ENCODE peak calls at places on chromosomes 1 and 21, in five cellular contexts. M is CD4-positive, alpha-beta T cell; E is cardiac muscle cell; F is stimulated activated CD8-positive, alpha-beta memory T cell treated with anti-CD3 and anti-CD28 coated beads, Interleukin-4, amount 100 ng/mL, for 24 hours; Q is H54. I is an unnamed sample.

GRCh38 chr21:42745511-42746239 is 92.3 kb downstream of the PDE9A start:
- DNase-seq in E (no peak), F (no peak), M (no peak), Q (no peak), I (no peak)

GRCh38 chr1:234206651-234207284 is 166.5 kb upstream of the COA6 start:
- DNase-seq in E (peak; percentile 74), Q (peak; percentile 83), M (no peak), F (no peak), I (no peak)

GRCh38 chr1:240499012-240499411 is 112.9 kb downstream of the GREM2 start:
- DNase-seq in M (no peak), Q (peak; percentile 48), E (peak; percentile 17), F (no peak), I (no peak)

GRCh38 chr1:154998818-154999650 is 3.6 kb upstream of the ZBTB7B start:
- DNase-seq in F (peak; percentile 68), Q (no peak), E (peak; percentile 84), M (peak; percentile 65), I (peak; percentile 58)

GRCh38 chr1:17833661-17834501 is 78.7 kb downstream of the ACTL8 start:
- DNase-seq in F (no peak), M (no peak), E (no peak), Q (no peak), I (no peak)

GRCh38 chr21:43912910-43913309 is 47.9 kb downstream of the AGPAT3 start:
- DNase-seq in M (no peak), Q (no peak), F (no peak), E (no peak), I (no peak)

GRCh38 chr21:16517380-16517779 is 787.6 kb downstream of the USP25 start:
- DNase-seq in M (no peak), E (no peak), F (no peak), Q (no peak), I (no peak)

GRCh38 chr1:99956755-99957154 is 13.0 kb upstream of the SLC35A3 start:
- DNase-seq in Q (no peak), M (no peak), E (peak; percentile 65), F (no peak), I (no peak)

GRCh38 chr1:209688746-209689234 is 13.6 kb downstream of the G0S2 start:
- DNase-seq in E (peak; percentile 73), Q (peak; percentile 19), F (no peak), M (no peak), I (no peak)

GRCh38 chr1:22592919-22593790 is 29.9 kb downstream of the EPHA8 start:
- DNase-seq in E (no peak), F (no peak), M (no peak), Q (no peak), I (no peak)

GRCh38 chr1:172277277-172277676 is 143.2 kb upstream of the C1orf105 start:
- DNase-seq in E (peak; percentile 35), Q (no peak), M (no peak), F (no peak), I (no peak)

GRCh38 chr21:42233067-42233981 is 14.4 kb downstream of the ABCG1 start:
- DNase-seq in M (peak; percentile 41), Q (no peak), E (peak; percentile 81), F (peak; percentile 55), I (peak; percentile 65)

GRCh38 chr1:162973381-162973795 is 95.8 kb upstream of the RGS4 start:
- DNase-seq in E (peak; percentile 88), F (no peak), Q (peak; percentile 30), M (no peak), I (no peak)

GRCh38 chr21:41777934-41778815 is 11.3 kb upstream of the RIPK4 start:
- DNase-seq in E (peak; percentile 94), M (no peak), F (no peak), Q (peak; percentile 89), I (no peak)

GRCh38 chr1:248045209-248045608 is 1.4 kb upstream of the OR2L3 start:
- DNase-seq in F (no peak), Q (no peak), M (no peak), E (no peak), I (no peak)

GRCh38 chr1:246335126-246335525 is 172.0 kb downstream of the SMYD3 start:
- DNase-seq in F (no peak), Q (no peak), E (no peak), M (no peak), I (no peak)

GRCh38 chr1:92601044-92601443 is 114.3 kb upstream of the GFI1 start:
- DNase-seq in M (no peak), Q (no peak), E (no peak), F (no peak), I (no peak)

GRCh38 chr1:26237230-26237966 is 3.4 kb downstream of the CEP85 start:
- DNase-seq in F (no peak), E (peak; percentile 40), Q (no peak), M (no peak), I (no peak)

GRCh38 chr1:93636712-93637111 is 44.9 kb downstream of the BCAR3 start:
- DNase-seq in E (no peak), Q (no peak), F (no peak), M (no peak), I (no peak)

GRCh38 chr1:160092366-160093068 is 5.9 kb downstream of the IGSF8 start:
- DNase-seq in E (no peak), F (no peak), M (no peak), Q (no peak), I (no peak)

GRCh38 chr21:46158666-46159300 is 3.4 kb upstream of the FTCD start:
- DNase-seq in E (no peak), M (no peak), Q (no peak), F (no peak), I (no peak)

GRCh38 chr1:227944931-227945890 is 2.5 kb downstream of the WNT9A start:
- DNase-seq in Q (no peak), E (no peak), M (no peak), F (no peak), I (no peak)

GRCh38 chr1:172834609-172835008 is 175.7 kb downstream of the FASLG start:
- DNase-seq in E (no peak), F (no peak), Q (no peak), M (no peak), I (no peak)

GRCh38 chr1:21090460-21090859 is 86.2 kb downstream of the EIF4G3 start:
- DNase-seq in M (no peak), F (no peak), E (no peak), Q (no peak), I (no peak)

GRCh38 chr1:39047374-39048229 is 21.5 kb downstream of the NDUFS5 start:
- DNase-seq in F (no peak), E (peak; percentile 95), M (no peak), Q (peak; percentile 65), I (no peak)

GRCh38 chr1:183932412-183932811 is 105.1 kb downstream of the COLGALT2 start:
- DNase-seq in E (peak; percentile 95), F (no peak), Q (peak; percentile 35), M (no peak), I (no peak)

I was measured in activated T-helper 9 cell treated with anti-CD3 and anti-CD28 coated beads, Interleukin-2, amount 50 U/mL, for 16 hours.